ENCODE peak calls at places on chromosomes 7 and 10, in five cellular contexts. One of them, this sample, is unnamed. For H3K4me1, the result is how much of the 10 kb centered on the place peaks cover.

GRCh38 chr7:108454674-108455523 is 1.3 kb downstream of the NRCAM start:
- DNase-seq in fibroblast of lung: peak
- DNase-seq in GM23338: peak
- DNase-seq in left ventricle myocardium inferior: no peak
- DNase-seq in pancreas: peak
- DNase-seq in this sample: peak

GRCh38 chr10:1402821-1403507 is 334.4 kb downstream of the ADARB2 start:
- DNase-seq in GM23338: no peak
- DNase-seq in fibroblast of lung: no peak
- DNase-seq in pancreas: no peak
- DNase-seq in left ventricle myocardium inferior: no peak
- DNase-seq in this sample: no peak

GRCh38 chr10:125158528-125159485 is 1.6 kb downstream of the CTBP2 start:
- DNase-seq in left ventricle myocardium inferior: peak
- DNase-seq in fibroblast of lung: peak
- DNase-seq in pancreas: peak
- DNase-seq in GM23338: no peak
- DNase-seq in this sample: no peak

GRCh38 chr10:109773818-109774440 is 149.4 kb downstream of the XPNPEP1 start:
- DNase-seq in GM23338: peak
- DNase-seq in pancreas: no peak
- DNase-seq in left ventricle myocardium inferior: no peak
- DNase-seq in fibroblast of lung: peak
- DNase-seq in this sample: no peak

GRCh38 chr10:17693009-17693408 is 49.1 kb downstream of the STAM start:
- DNase-seq in GM23338: no peak
- DNase-seq in pancreas: no peak
- DNase-seq in left ventricle myocardium inferior: no peak
- DNase-seq in fibroblast of lung: no peak
- DNase-seq in this sample: no peak

GRCh38 chr7:106273009-106273695 is 11.6 kb downstream of the NAMPT start:
- DNase-seq in pancreas: no peak
- DNase-seq in GM23338: no peak
- DNase-seq in left ventricle myocardium inferior: no peak
- DNase-seq in fibroblast of lung: no peak
- DNase-seq in this sample: no peak

GRCh38 chr10:47253651-47254375 is 46.2 kb upstream of the GDF10 start:
- DNase-seq in pancreas: peak
- DNase-seq in left ventricle myocardium inferior: peak
- DNase-seq in fibroblast of lung: peak
- DNase-seq in GM23338: no peak
- DNase-seq in this sample: no peak

GRCh38 chr7:152894295-152895170 is 135.0 kb downstream of the ACTR3B start:
- DNase-seq in left ventricle myocardium inferior: no peak
- DNase-seq in GM23338: peak
- DNase-seq in pancreas: no peak
- DNase-seq in fibroblast of lung: no peak
- DNase-seq in this sample: no peak

GRCh38 chr10:73781879-73782748 is at the start of gene CHCHD1:
- DNase-seq in left ventricle myocardium inferior: peak
- DNase-seq in fibroblast of lung: peak
- DNase-seq in pancreas: peak
- DNase-seq in GM23338: peak
- DNase-seq in this sample: peak

GRCh38 chr10:79323602-79324001 is 23.7 kb upstream of the PPIF start:
- DNase-seq in left ventricle myocardium inferior: no peak
- DNase-seq in GM23338: no peak
- DNase-seq in pancreas: no peak
- DNase-seq in fibroblast of lung: no peak
- DNase-seq in this sample: no peak

GRCh38 chr10:110168601-110169481 is 38.6 kb upstream of the MXI1 start:
- DNase-seq in left ventricle myocardium inferior: no peak
- DNase-seq in GM23338: peak
- DNase-seq in pancreas: no peak
- DNase-seq in fibroblast of lung: no peak
- DNase-seq in this sample: no peak

GRCh38 chr10:9188022-9188810 is 1133.7 kb downstream of the GATA3 start:
- DNase-seq in fibroblast of lung: no peak
- DNase-seq in pancreas: no peak
- DNase-seq in left ventricle myocardium inferior: no peak
- DNase-seq in GM23338: no peak
- DNase-seq in this sample: no peak

GRCh38 chr10:27252267-27253000 is 11.8 kb upstream of the ACBD5 start:
- DNase-seq in GM23338: peak
- DNase-seq in pancreas: peak
- DNase-seq in fibroblast of lung: peak
- DNase-seq in left ventricle myocardium inferior: peak
- DNase-seq in this sample: peak

GRCh38 chr10:115947104-115947503 is 325.9 kb downstream of the GFRA1 start:
- DNase-seq in fibroblast of lung: peak
- DNase-seq in pancreas: no peak
- DNase-seq in GM23338: peak
- DNase-seq in left ventricle myocardium inferior: no peak
- DNase-seq in this sample: no peak

GRCh38 chr10:127991543-127992255 is 84.8 kb downstream of the PTPRE start:
- DNase-seq in pancreas: no peak
- DNase-seq in GM23338: no peak
- DNase-seq in fibroblast of lung: peak
- DNase-seq in left ventricle myocardium inferior: no peak
- DNase-seq in this sample: no peak

GRCh38 chr7:71131753-71132520 is at the start of gene GALNT17:
- DNase-seq in pancreas: no peak
- DNase-seq in GM23338: peak
- DNase-seq in fibroblast of lung: peak
- DNase-seq in left ventricle myocardium inferior: peak
- DNase-seq in this sample: no peak

GRCh38 chr7:98213296-98213873 is 2.1 kb downstream of the BHLHA15 start:
- DNase-seq in pancreas: no peak
- DNase-seq in left ventricle myocardium inferior: no peak
- DNase-seq in GM23338: no peak
- DNase-seq in fibroblast of lung: no peak
- DNase-seq in this sample: no peak

GRCh38 chr7:28479507-28479947 is 67.2 kb downstream of the CREB5 start:
- DNase-seq in pancreas: no peak
- DNase-seq in left ventricle myocardium inferior: no peak
- DNase-seq in GM23338: no peak
- DNase-seq in fibroblast of lung: no peak
- DNase-seq in this sample: no peak

GRCh38 chr7:45390180-45390579 is 184.0 kb upstream of the ADCY1 start:
- DNase-seq in left ventricle myocardium inferior: no peak
- DNase-seq in pancreas: no peak
- DNase-seq in GM23338: no peak
- DNase-seq in fibroblast of lung: no peak
- DNase-seq in this sample: no peak

GRCh38 chr7:129803546-129804081 is 149.1 kb downstream of the UBE2H start:
- DNase-seq in fibroblast of lung: no peak
- DNase-seq in GM23338: no peak
- DNase-seq in left ventricle myocardium inferior: no peak
- DNase-seq in pancreas: no peak
- DNase-seq in this sample: no peak

GRCh38 chr7:233456-234035 is 41.2 kb downstream of the FAM20C start:
- DNase-seq in fibroblast of lung: no peak
- DNase-seq in pancreas: no peak
- DNase-seq in left ventricle myocardium inferior: peak
- DNase-seq in GM23338: no peak
- DNase-seq in this sample: no peak

GRCh38 chr10:104517946-104518345 is 123.1 kb upstream of the SORCS3 start:
- DNase-seq in fibroblast of lung: no peak
- DNase-seq in left ventricle myocardium inferior: no peak
- DNase-seq in pancreas: no peak
- DNase-seq in GM23338: no peak
- DNase-seq in this sample: no peak

GRCh38 chr10:70634011-70634410 is 31.5 kb upstream of the PRF1 start:
- DNase-seq in GM23338: peak
- DNase-seq in left ventricle myocardium inferior: no peak
- DNase-seq in pancreas: no peak
- DNase-seq in fibroblast of lung: peak
- DNase-seq in this sample: no peak

GRCh38 chr10:29636178-29636577 is 1.4 kb upstream of the SVIL start:
- DNase-seq in left ventricle myocardium inferior: no peak
- DNase-seq in GM23338: no peak
- DNase-seq in pancreas: no peak
- DNase-seq in fibroblast of lung: peak
- DNase-seq in this sample: no peak

GRCh38 chr10:124149143-124149542 is 55.7 kb upstream of the CHST15 start:
- DNase-seq in pancreas: no peak
- DNase-seq in fibroblast of lung: no peak
- DNase-seq in GM23338: no peak
- DNase-seq in left ventricle myocardium inferior: no peak
- DNase-seq in this sample: no peak

GRCh38 chr7:1768835-1769234 is 98.8 kb downstream of the ELFN1 start:
- DNase-seq in left ventricle myocardium inferior: no peak
- DNase-seq in GM23338: peak
- DNase-seq in pancreas: no peak
- DNase-seq in fibroblast of lung: no peak
- DNase-seq in this sample: no peak

GRCh38 chr10:70293169-70293813 is 9.5 kb upstream of the NPFFR1 start:
- DNase-seq in pancreas: no peak
- DNase-seq in GM23338: no peak
- DNase-seq in left ventricle myocardium inferior: no peak
- DNase-seq in fibroblast of lung: no peak
- DNase-seq in this sample: no peak

GRCh38 chr10:24952701-24953349 is 419 bp upstream of the PRTFDC1 start:
- DNase-seq in GM23338: peak
- DNase-seq in left ventricle myocardium inferior: peak
- DNase-seq in pancreas: peak
- DNase-seq in fibroblast of lung: peak
- DNase-seq in this sample: peak

GRCh38 chr10:116469437-116469836 is 41.8 kb downstream of the PNLIPRP3 start:
- DNase-seq in left ventricle myocardium inferior: no peak
- DNase-seq in pancreas: no peak
- DNase-seq in fibroblast of lung: peak
- DNase-seq in GM23338: no peak
- DNase-seq in this sample: no peak

DNA sequence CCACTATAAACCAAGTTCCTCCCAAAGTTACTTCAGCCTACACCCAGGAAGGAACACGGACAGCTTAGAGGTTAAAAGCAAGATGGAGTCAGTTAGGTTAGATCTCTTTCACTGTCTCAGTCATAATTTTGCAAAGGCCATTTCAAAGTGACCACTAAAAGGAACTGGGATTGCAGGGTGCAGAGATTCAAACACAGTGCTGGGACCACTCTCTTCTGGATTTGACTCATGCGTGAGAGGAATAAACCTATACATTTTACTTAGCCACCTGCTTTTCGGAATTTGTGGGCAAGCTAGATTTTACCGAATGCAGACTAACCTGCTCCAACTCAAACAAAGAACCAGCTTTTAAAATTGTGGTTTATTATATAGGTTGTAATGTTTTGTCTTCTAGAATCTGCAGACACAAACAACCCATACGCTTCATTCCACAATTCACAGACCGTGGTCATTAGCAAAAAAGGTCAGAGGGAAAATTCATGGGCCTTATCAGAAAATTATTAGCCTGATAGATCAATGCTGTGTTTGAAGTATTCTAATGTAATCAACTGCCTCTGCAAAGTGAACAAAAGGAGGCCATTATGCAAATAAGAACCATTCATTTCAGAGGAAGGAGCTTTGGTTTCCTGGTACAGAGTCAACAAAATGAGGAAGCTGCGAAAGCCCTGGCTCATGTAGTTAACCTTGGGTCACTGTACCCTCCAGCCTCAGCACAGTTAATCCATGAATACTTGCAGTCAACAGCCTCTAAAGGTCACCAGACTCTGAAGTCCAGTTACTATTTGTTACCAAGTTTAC is 342.7 kb upstream of the KLF6 start:
- DNase-seq in fibroblast of lung: no peak
- DNase-seq in left ventricle myocardium inferior: no peak
- DNase-seq in pancreas: no peak
- DNase-seq in GM23338: peak
- DNase-seq in this sample: no peak
- H3K4me1 ChIP-seq in fibroblast of lung: under half
- H3K4me1 ChIP-seq in left ventricle myocardium inferior: under half
- H3K4me1 ChIP-seq in pancreas: under half
- H3K4me1 ChIP-seq in GM23338: under half
- H3K4me1 ChIP-seq in this sample: under half

DNA sequence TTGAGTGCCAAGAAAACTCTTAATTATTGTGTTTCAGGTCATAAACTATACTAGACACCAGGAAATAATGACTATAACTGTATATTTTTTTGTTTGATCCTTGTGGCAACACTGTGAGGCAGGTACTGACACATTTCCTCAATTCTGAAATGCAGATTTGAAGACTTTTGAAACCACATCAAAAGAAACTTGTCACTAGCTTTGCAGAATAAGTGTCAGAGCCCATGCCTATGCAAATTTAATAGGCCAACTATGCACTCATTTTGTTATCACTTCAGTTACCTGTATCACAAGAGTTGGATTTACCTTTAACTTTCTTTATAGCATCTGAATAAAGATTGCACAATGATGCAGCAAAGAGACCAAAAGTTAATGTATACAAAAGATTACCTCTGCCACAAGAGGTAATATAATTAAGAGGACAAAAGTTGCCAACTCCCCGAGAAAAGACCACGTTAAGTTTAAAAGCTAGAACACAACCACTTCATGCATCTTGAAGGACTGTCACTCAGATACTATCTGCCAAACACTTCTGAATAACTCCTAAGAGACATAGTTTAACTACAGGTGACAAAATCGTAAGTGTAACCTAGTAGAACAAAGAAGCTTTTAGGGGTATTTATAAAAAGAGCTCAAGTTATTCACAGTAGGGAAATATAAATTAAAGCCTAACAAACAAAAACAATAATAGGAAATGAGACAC is 80.5 kb downstream of the ELAPOR2 start:
- DNase-seq in left ventricle myocardium inferior: no peak
- DNase-seq in fibroblast of lung: no peak
- DNase-seq in GM23338: no peak
- DNase-seq in pancreas: no peak
- DNase-seq in this sample: peak
- H3K4me3 ChIP-seq in left ventricle myocardium inferior: no peak
- H3K4me3 ChIP-seq in fibroblast of lung: no peak
- H3K4me3 ChIP-seq in GM23338: no peak
- H3K4me3 ChIP-seq in pancreas: no peak
- H3K4me3 ChIP-seq in this sample: no peak

GRCh38 chr10:35388682-35389081 is 52.4 kb downstream of the CCNY start:
- DNase-seq in GM23338: no peak
- DNase-seq in pancreas: no peak
- DNase-seq in fibroblast of lung: no peak
- DNase-seq in left ventricle myocardium inferior: no peak
- DNase-seq in this sample: no peak

GRCh38 chr10:35388197-35388596 is 51.9 kb downstream of the CCNY start:
- DNase-seq in GM23338: no peak
- DNase-seq in fibroblast of lung: no peak
- DNase-seq in left ventricle myocardium inferior: no peak
- DNase-seq in pancreas: no peak
- DNase-seq in this sample: no peak

GRCh38 chr10:35390441-35390840 is 54.1 kb downstream of the CCNY start:
- DNase-seq in GM23338: no peak
- DNase-seq in pancreas: no peak
- DNase-seq in fibroblast of lung: no peak
- DNase-seq in left ventricle myocardium inferior: no peak
- DNase-seq in this sample: no peak

GRCh38 chr10:35386594-35387174 is 50.4 kb downstream of the CCNY start:
- DNase-seq in GM23338: no peak
- DNase-seq in pancreas: no peak
- DNase-seq in left ventricle myocardium inferior: peak
- DNase-seq in fibroblast of lung: peak
- DNase-seq in this sample: no peak

GRCh38 chr10:35387768-35388167 is 51.5 kb downstream of the CCNY start:
- DNase-seq in pancreas: no peak
- DNase-seq in fibroblast of lung: peak
- DNase-seq in left ventricle myocardium inferior: no peak
- DNase-seq in GM23338: no peak
- DNase-seq in this sample: no peak
- H3K4me1 ChIP-seq in pancreas: under half
- H3K4me1 ChIP-seq in fibroblast of lung: under half
- H3K4me1 ChIP-seq in left ventricle myocardium inferior: half or more
- H3K4me1 ChIP-seq in GM23338: under half
- H3K4me1 ChIP-seq in this sample: under half

GRCh38 chr10:75400769-75401568 is 595 bp downstream of the ZNF503 start:
- DNase-seq in GM23338: peak
- DNase-seq in left ventricle myocardium inferior: peak
- DNase-seq in pancreas: peak
- DNase-seq in fibroblast of lung: peak
- DNase-seq in this sample: no peak
- H3K4me3 ChIP-seq in GM23338: peak
- H3K4me3 ChIP-seq in left ventricle myocardium inferior: peak
- H3K4me3 ChIP-seq in pancreas: peak
- H3K4me3 ChIP-seq in fibroblast of lung: peak
- H3K4me3 ChIP-seq in this sample: peak

This sample was measured in naive thymus-derived CD4-positive, alpha-beta T cell.